ENCODE peak calls at places on chromosomes 1 and 21, in four cellular contexts. A, B, C and M are unnamed samples.

GRCh38 chr1:226110249-226111108 is 48.0 kb downstream of the H3-3A start:
- DNase-seq in A (peak; percentile 76), B (no peak), C (peak; percentile 40), M (peak; percentile 78)

GRCh38 chr1:235138821-235139220 is 10.2 kb upstream of the TOMM20 start:
- DNase-seq in A (no peak), B (no peak), C (no peak), M (no peak)

GRCh38 chr1:236853916-236854601 is 59.0 kb downstream of the MTR start:
- DNase-seq in A (no peak), B (no peak), C (no peak), M (no peak)

GRCh38 chr1:44293761-44294315 is 61.2 kb downstream of the ERI3 start:
- DNase-seq in C (peak; percentile 35), A (peak; percentile 75), B (no peak), M (peak; percentile 58)

GRCh38 chr1:223109581-223110026 is 33.4 kb downstream of the TLR5 start:
- DNase-seq in C (no peak), B (no peak), A (peak; percentile 41), M (no peak)

GRCh38 chr1:184940694-184941093 is 33.6 kb downstream of the NIBAN1 start:
- DNase-seq in C (no peak), A (no peak), B (no peak), M (no peak)

GRCh38 chr1:206905295-206906164 is 8.3 kb downstream of the IL24 start:
- DNase-seq in C (no peak), B (no peak), A (no peak), M (no peak)

GRCh38 chr1:198772626-198773025 is 133.8 kb downstream of the PTPRC start:
- DNase-seq in A (no peak), C (no peak), B (no peak), M (no peak)

GRCh38 chr1:53956308-53957168 is 10.4 kb downstream of the LRRC42 start:
- DNase-seq in C (no peak), A (no peak), B (no peak), M (no peak)

GRCh38 chr1:65846911-65847310 is 54.2 kb downstream of the PDE4B start:
- DNase-seq in A (no peak), B (no peak), C (no peak), M (no peak)

GRCh38 chr1:187634940-187635339 is 806.2 kb downstream of the PLA2G4A start:
- DNase-seq in B (no peak), C (no peak), A (no peak), M (no peak)
- H3K9me3 ChIP-seq in B (peaks cover 4% of the 10 kb centered on the region), C (no peaks in the 10 kb centered on the region), A (peaks cover 10% of the 10 kb centered on the region), M (peaks cover 9% of the 10 kb centered on the region)

GRCh38 chr1:109874445-109874844 is 36.2 kb upstream of the CSF1 start:
- DNase-seq in C (no peak), A (no peak), B (no peak), M (no peak)
- TF ChIP-seq POLR2AphosphoS5 in C (no peak), A (no peak), B (no peak), M (no peak)

GRCh38 chr1:13513885-13514546 is at the start of gene LRRC38:
- DNase-seq in C (no peak), A (no peak), B (no peak), M (no peak)
- TF ChIP-seq CTCF in C (no peak), A (no peak), B (no peak), M (no peak)

DNA sequence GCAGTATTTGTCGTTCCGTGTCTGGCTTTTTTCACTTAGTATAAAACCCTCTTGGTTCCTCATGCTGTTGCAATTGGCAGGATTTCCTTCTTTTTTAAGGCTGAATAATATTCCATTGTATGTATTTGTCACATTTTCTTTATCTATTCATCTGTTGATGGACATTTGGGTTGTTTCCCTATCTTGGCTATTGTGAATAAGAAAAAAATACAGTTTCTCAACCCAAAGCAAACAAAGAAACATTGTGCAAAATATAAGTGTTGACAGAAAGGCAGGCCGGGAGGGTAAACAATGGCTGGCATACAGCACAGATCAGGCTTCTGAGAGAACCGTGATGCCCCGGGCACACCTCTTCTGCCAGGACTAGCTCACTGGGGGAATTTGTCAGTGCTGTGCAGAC is 26.9 kb downstream of the NENF start:
- DNase-seq in B (no peak), A (no peak), C (no peak), M (peak; percentile 17)
- H3K9me3 ChIP-seq in B (no peaks in the 10 kb centered on the region), A (no peaks in the 10 kb centered on the region), C (no peaks in the 10 kb centered on the region), M (no peaks in the 10 kb centered on the region)

GRCh38 chr21:42047821-42048613 is 23.1 kb upstream of the UMODL1 start:
- DNase-seq in A (peak; percentile 44), B (no peak), C (no peak), M (no peak)
- TF ChIP-seq POLR2AphosphoS5 in A (peak; percentile 74), B (no peak), C (no peak), M (peak; percentile 32)

GRCh38 chr1:12756756-12757433 is 10.9 kb downstream of the CFAP107 start:
- DNase-seq in A (no peak), B (no peak), C (no peak), M (no peak)

GRCh38 chr1:12757836-12758235 is 11.8 kb downstream of the CFAP107 start:
- DNase-seq in A (no peak), C (no peak), B (no peak), M (no peak)

GRCh38 chr1:12762766-12763165 is 10.8 kb upstream of the PRAMEF12 start:
- DNase-seq in A (no peak), C (no peak), B (no peak), M (no peak)

GRCh38 chr1:12761781-12762180 is 11.8 kb upstream of the PRAMEF12 start:
- DNase-seq in C (no peak), A (no peak), B (no peak), M (no peak)

GRCh38 chr1:12760256-12760795 is 13.2 kb upstream of the PRAMEF12 start:
- DNase-seq in B (no peak), A (no peak), C (no peak), M (no peak)
- TF ChIP-seq CTCF in B (peak; percentile 42), A (no peak), C (no peak), M (no peak)

GRCh38 chr1:203985676-203986075 is 87.2 kb upstream of the SOX13 start:
- DNase-seq in A (no peak), B (no peak), C (no peak), M (no peak)
- H3K9me3 ChIP-seq in A (no peaks in the 10 kb centered on the region), B (no peaks in the 10 kb centered on the region), C (no peaks in the 10 kb centered on the region), M (no peaks in the 10 kb centered on the region)

DNA sequence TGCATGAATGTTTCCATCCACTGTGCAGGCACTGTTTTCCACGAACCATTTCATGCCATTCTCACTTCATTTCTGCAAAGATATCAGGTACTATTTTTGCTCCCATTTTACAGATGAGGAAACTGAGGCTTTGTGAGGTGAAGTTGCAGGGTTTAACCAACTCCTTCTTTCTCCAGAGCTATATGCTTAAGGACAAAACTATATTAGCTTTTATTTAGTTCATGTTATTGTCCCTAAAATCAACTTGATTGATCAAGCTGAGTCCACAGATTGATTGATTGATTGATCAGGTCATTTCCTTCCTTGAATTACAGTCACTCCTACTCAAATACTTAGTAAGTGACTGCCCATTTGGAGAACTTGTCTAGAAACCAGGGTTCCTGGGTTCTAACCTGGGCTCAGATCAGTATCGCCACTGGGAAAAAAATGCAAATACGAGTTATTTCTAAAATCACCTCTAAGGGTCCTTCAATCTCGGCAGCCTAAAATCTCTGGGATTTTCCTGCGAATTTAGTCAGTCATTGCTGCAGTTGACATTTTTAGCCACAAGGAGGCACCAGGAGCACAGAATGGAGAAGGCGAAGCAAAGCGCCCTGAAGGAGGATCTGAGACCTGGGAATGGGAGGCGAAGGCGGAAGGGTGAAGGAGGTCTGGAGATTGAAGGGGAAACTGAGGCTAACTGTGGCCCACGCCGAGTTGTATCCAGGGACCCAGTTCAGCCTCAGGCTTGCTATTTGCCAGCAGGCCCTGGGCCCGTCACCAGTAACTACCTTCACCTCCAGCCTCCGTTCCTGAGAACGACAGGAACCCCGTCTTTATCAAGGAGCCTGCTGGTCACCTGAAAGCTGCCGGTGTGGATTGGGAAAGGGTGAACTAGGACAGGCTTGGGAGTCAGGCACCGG is 14.3 kb upstream of the MUL1 start:
- DNase-seq in C (peak; percentile 52), B (peak; percentile 74), A (peak; percentile 86), M (peak; percentile 85)
- TF ChIP-seq POLR2AphosphoS5 in C (no peak), B (no peak), A (peak; percentile 49), M (no peak)